ENCODE peak calls at places on chromosomes 7 and 10, in four cellular contexts. O is GM06990; W is OCI-LY7; G is CD8-positive, alpha-beta T cell. Z is an unnamed sample.

GRCh38 chr7:13839063-13839462 is 150.4 kb downstream of the ETV1 start:
- DNase-seq in W (no peak), G (no peak), O (no peak), Z (no peak)

GRCh38 chr7:113392841-113393540 is 274.6 kb upstream of the SMIM30 start:
- DNase-seq in O (no peak), W (no peak), G (no peak), Z (no peak)

GRCh38 chr7:12601302-12601869 is 30.9 kb downstream of the SCIN start:
- DNase-seq in W (no peak), G (no peak), O (no peak), Z (no peak)

GRCh38 chr7:134174797-134175261 is 47.7 kb downstream of the LRGUK start:
- DNase-seq in W (no peak), O (peak; percentile 8), G (no peak), Z (peak; percentile 75)

GRCh38 chr10:35453855-35454532 is 117.7 kb downstream of the CCNY start:
- DNase-seq in O (no peak), W (no peak), G (no peak), Z (peak; percentile 54)

GRCh38 chr10:47030191-47030698 is 119.0 kb downstream of the PTPN20 start:
- DNase-seq in W (no peak), O (no peak), G (no peak), Z (peak; percentile 57)

GRCh38 chr10:50554381-50554994 is 69.3 kb downstream of the SGMS1 start:
- DNase-seq in O (no peak), W (no peak), G (no peak), Z (no peak)

GRCh38 chr7:69630292-69630691 is 32.0 kb downstream of the AUTS2 start:
- DNase-seq in W (no peak), G (no peak), O (no peak), Z (peak; percentile 93)

GRCh38 chr10:115706482-115707076 is 566.4 kb downstream of the GFRA1 start:
- DNase-seq in W (peak; percentile 16), O (no peak), G (no peak), Z (peak; percentile 39)

GRCh38 chr10:7700577-7701125 is 2.5 kb upstream of the ITIH2 start:
- DNase-seq in W (no peak), G (no peak), O (no peak), Z (no peak)

GRCh38 chr10:124996854-124997215 is 54.9 kb downstream of the ZRANB1 start:
- DNase-seq in W (no peak), G (peak; percentile 8), O (no peak), Z (no peak)

GRCh38 chr10:60147025-60147424 is 240.7 kb upstream of the CCDC6 start:
- DNase-seq in O (no peak), W (no peak), G (no peak), Z (no peak)

GRCh38 chr10:103983367-103983911 is 16.5 kb downstream of the SLK start:
- DNase-seq in O (peak; percentile 37), G (no peak), W (peak; percentile 67), Z (no peak)
- H3K4me3 ChIP-seq in O (peak overlapping the region; percentile 27), G (peak overlapping the region; percentile 20), W (peak overlapping the region; percentile 44), Z (no peak overlapping the region)

GRCh38 chr10:15166325-15166724 is 2.2 kb downstream of the NMT2 start:
- DNase-seq in W (no peak), O (no peak), G (no peak), Z (no peak)

GRCh38 chr10:15168781-15169554 is 475 bp upstream of the NMT2 start:
- DNase-seq in G (peak; percentile 95), O (peak; percentile 85), W (peak; percentile 93), Z (peak; percentile 94)

GRCh38 chr10:15169555-15170407 is 1.3 kb upstream of the NMT2 start:
- DNase-seq in O (peak; percentile 17), G (peak; percentile 66), W (peak; percentile 5), Z (peak; percentile 14)

GRCh38 chr10:15167411-15168295 is 840 bp downstream of the NMT2 start:
- DNase-seq in O (peak; percentile 71), W (peak; percentile 44), G (peak; percentile 51), Z (peak; percentile 44)

GRCh38 chr10:15168296-15168780 is at the start of gene NMT2:
- DNase-seq in W (peak; percentile 89), G (no peak), O (peak; percentile 87), Z (no peak)
- TF ChIP-seq CTCF in W (peak; percentile 19), G (peak; percentile 18), O (peak; percentile 16), Z (peak; percentile 30)

DNA sequence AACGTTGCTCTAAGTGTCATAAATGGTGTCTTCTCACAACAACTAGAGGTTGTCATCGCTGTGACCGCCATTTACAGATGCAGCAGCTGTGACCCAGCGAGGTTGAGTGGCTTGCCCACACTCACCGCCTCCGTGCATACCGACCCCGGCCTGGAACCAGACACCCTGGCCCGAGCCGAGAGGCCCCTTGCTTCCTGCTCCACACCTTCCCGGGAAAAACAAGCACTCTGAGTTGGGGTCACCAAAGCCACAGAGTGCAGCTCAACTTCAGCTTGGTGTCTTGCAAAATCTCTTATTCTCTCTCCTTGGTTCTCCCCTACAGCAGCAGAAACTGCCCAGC is 115.7 kb upstream of the PPP2R2D start:
- DNase-seq in W (no peak), G (no peak), O (no peak), Z (no peak)
- H3K4me3 ChIP-seq in W (no peak overlapping the region), G (no peak overlapping the region), O (no peak overlapping the region), Z (no peak overlapping the region)

DNA sequence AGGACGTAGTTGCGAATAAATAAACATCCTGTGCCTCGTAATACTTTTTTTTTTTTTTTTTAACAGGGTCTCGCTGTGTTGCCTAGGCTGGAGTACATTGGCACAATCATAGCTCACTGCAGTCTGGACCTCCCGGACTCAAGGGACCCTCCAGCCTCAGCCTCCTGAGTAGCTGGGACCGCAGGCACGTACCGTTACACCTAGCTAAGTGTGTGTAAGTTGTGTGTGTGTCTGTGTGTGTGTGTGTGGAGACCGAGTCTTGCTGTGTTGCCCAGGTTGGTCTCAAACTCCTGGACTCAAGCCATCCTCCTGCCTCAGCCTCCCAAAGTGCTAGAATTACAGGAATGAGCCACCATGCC is 573 bp upstream of the PON2 start:
- DNase-seq in O (no peak), G (no peak), W (no peak), Z (no peak)
- TF ChIP-seq CTCF in O (no peak), G (no peak), W (no peak), Z (no peak)

DNA sequence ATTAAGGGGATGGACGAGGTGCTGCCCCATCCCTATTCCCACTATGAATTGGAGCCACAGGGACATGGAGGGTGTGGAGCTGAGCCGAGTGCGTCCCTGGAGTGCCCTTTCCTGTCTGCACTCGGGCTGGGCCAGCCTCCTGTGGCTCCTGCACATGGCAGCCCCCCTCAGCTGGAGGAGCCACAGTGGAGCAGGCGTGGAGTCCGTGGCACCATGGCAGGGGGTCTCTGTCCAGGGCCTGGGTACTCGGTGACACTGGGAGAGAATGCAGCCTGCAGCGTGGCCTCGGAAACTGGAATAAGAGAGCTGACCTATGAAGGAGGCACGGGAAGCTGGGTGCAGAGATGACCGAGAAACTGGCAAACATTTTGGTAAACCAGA is 25.8 kb upstream of the WDFY4 start:
- DNase-seq in G (no peak), W (no peak), O (no peak), Z (no peak)
- H3K4me3 ChIP-seq in G (no peak overlapping the region), W (no peak overlapping the region), O (no peak overlapping the region), Z (no peak overlapping the region)

GRCh38 chr7:87147500-87147899 is 4.8 kb upstream of the DMTF1 start:
- DNase-seq in O (no peak), G (no peak), W (no peak), Z (no peak)

GRCh38 chr7:87151701-87152111 is 547 bp upstream of the DMTF1 start:
- DNase-seq in W (no peak), O (no peak), G (no peak), Z (no peak)

GRCh38 chr7:87146740-87147386 is 5.4 kb upstream of the DMTF1 start:
- DNase-seq in W (no peak), G (no peak), O (no peak), Z (no peak)

GRCh38 chr7:87151002-87151505 is 1.2 kb upstream of the DMTF1 start:
- DNase-seq in W (no peak), O (no peak), G (no peak), Z (no peak)

DNA sequence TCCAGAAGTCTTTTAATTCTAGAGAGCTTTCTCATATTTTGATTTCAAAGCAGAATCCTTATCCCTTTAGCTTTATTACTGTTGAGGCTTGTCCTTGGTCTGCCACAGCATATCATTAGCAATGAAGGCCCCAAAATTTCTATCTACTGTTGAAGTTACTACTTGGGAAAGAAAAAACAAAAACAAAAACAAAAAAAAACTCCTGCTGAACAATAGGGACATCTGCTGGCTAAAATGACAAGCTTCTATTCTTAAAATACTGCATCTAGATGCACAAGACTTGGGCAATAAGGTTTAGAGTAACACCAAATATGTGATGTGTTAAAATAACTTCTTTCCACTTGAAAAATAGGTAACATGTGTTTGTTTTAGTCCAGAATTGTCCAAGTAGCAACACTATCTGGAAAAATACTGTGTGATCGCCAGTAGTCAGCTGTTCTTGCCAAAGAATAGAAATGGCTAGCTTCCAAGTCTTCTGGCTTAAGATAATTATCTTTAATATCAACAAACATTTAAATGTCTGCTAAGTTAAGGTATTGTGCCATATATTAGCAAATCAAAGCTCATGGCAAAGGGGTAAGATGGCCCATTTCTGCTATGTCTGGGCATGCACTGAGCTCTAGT is 3.8 kb upstream of the DMTF1 start:
- DNase-seq in G (no peak), W (peak; percentile 46), O (no peak), Z (peak; percentile 57)
- TF ChIP-seq CTCF in G (peak; percentile 49), W (peak; percentile 88), O (peak; percentile 64), Z (peak; percentile 68)

DNA sequence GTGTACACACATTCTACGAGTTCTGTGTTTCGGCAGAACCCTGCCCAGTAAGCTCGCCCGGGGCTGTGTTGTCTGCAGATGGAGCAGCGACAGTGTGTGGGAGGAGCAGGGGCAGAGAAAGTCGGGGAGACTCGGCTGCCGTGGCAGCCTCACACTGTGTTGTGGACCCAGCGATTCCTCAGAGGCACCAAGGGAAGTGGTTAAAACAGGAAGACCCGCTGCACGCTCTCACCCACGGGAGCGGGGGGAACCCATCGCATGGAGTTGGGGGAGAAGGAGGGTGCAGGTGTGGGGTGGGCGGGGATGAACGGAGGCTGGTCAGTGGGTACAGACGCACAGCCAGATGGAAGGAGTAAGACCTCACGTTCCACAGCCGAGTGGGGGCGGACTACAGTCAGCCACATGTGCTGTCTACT is 250.2 kb downstream of the ELFN1 start:
- DNase-seq in W (no peak), O (peak; percentile 32), G (peak; percentile 48), Z (no peak)
- H3K4me3 ChIP-seq in W (no peak overlapping the region), O (no peak overlapping the region), G (peak overlapping the region; percentile 45), Z (no peak overlapping the region)

Z was measured in AG10803.